ENCODE peak calls at places on chromosomes 2 and 18, in nine cellular contexts. A, K, I, J, Z, O, H, Q and D are unnamed samples.
A peak's percentile ranks its signal among the peaks of the same experiment; 100 is the strongest.

GRCh38 chr2:157592983-157593382 is 35.7 kb downstream of the ACVR1C start:
- DNase-seq in Z (no peak), H (no peak), O (peak; percentile 16), J (no peak), A (no peak), I (no peak), Q (no peak), K (no peak), D (no peak)

GRCh38 chr18:79771446-79772107 is 26.2 kb upstream of the KCNG2 start:
- DNase-seq in Z (no peak), J (no peak), O (no peak), Q (no peak), H (no peak), A (no peak), K (no peak), I (no peak), D (no peak)

GRCh38 chr2:128686498-128686861 is 367.8 kb upstream of the HS6ST1 start:
- DNase-seq in K (no peak), Q (no peak), H (no peak), I (no peak), A (no peak), J (no peak), O (peak; percentile 97), Z (no peak), D (no peak)

GRCh38 chr2:233938676-233939370 is 21.6 kb downstream of the TRPM8 start:
- DNase-seq in Z (no peak), O (no peak), I (no peak), Q (no peak), H (no peak), J (no peak), A (peak; percentile 33), K (no peak), D (no peak)

GRCh38 chr2:72713857-72714256 is 112.0 kb downstream of the EXOC6B start:
- DNase-seq in Q (no peak), H (no peak), O (no peak), J (no peak), K (no peak), Z (no peak), I (no peak), A (no peak), D (no peak)

GRCh38 chr2:85511008-85511895 is 27.7 kb upstream of the MAT2A start:
- DNase-seq in J (no peak), I (no peak), O (peak; percentile 77), Q (no peak), Z (no peak), H (no peak), K (no peak), A (no peak), D (no peak)

GRCh38 chr2:204575463-204575862 is 30.2 kb downstream of the PARD3B start:
- DNase-seq in Q (no peak), J (no peak), I (no peak), H (no peak), O (no peak), A (no peak), Z (no peak), K (no peak), D (no peak)

GRCh38 chr18:5584751-5585417 is 41.1 kb upstream of the EPB41L3 start:
- DNase-seq in Z (no peak), I (no peak), H (no peak), O (no peak), Q (no peak), K (no peak), A (no peak), J (no peak), D (no peak)

GRCh38 chr18:57434536-57435494 is at the start of gene ONECUT2:
- DNase-seq in K (no peak), O (peak; percentile 90), J (peak; percentile 33), Z (peak; percentile 93), H (peak; percentile 14), A (peak; percentile 80), I (peak; percentile 98), Q (peak; percentile 71), D (peak; percentile 51)

GRCh38 chr2:220904015-220904414 is 668.1 kb downstream of the EPHA4 start:
- DNase-seq in H (no peak), O (no peak), J (no peak), I (no peak), A (no peak), Z (no peak), K (no peak), Q (no peak), D (no peak)

GRCh38 chr2:185643434-185643833 is 95.2 kb upstream of the FSIP2 start:
- DNase-seq in J (no peak), I (no peak), Z (no peak), A (no peak), O (no peak), Q (no peak), H (no peak), K (no peak), D (no peak)

GRCh38 chr18:50055474-50055873 is 139.5 kb downstream of the MYO5B start:
- DNase-seq in Q (no peak), H (no peak), I (no peak), J (no peak), Z (no peak), O (no peak), K (no peak), A (no peak), D (no peak)

GRCh38 chr2:231615058-231615671 is 22.5 kb downstream of the TEX44 start:
- DNase-seq in A (peak; percentile 29), Q (no peak), K (peak; percentile 5), Z (no peak), I (no peak), J (no peak), O (no peak), H (no peak), D (no peak)

GRCh38 chr2:37833420-37833819 is 91.7 kb upstream of the RMDN2 start:
- DNase-seq in Q (no peak), I (no peak), K (no peak), J (no peak), O (no peak), A (peak; percentile 38), Z (no peak), H (no peak), D (peak; percentile 38)

GRCh38 chr2:68796306-68796905 is 61.8 kb downstream of the ARHGAP25 start:
- DNase-seq in J (no peak), A (no peak), Z (no peak), K (no peak), O (peak; percentile 83), Q (no peak), H (no peak), I (no peak), D (no peak)

GRCh38 chr2:78999410-78999809 is 26.1 kb upstream of the REG3G start:
- DNase-seq in A (no peak), Q (no peak), O (peak; percentile 21), I (peak; percentile 7), K (no peak), J (no peak), H (no peak), Z (no peak), D (no peak)